ENCODE peak calls at places on chromosome 13, in nine cellular contexts. G is GM04504; Q is bronchial epithelial cell; T is NCI-H446 treated with DMSO at 0.1 percent for 48 hours; N is stimulated activated CD4-positive, alpha-beta T cell treated with anti-CD3 and anti-CD28 coated beads, Interleukin-1b, Interleukin-23, amount 100 ng/mL, for 1 hour; O is ovary; B is fibroblast of lung; S is substantia nigra; E is NCI-H187 treated with DMSO at 0.1 percent for 48 hours. I is an unnamed sample.

GRCh38 chr13:90070837-90071525 is 1276.5 kb upstream of the MIR17HG start:
- DNase-seq in G (no peak), Q (no peak), T (no peak), N (no peak), O (no peak), B (no peak), S (no peak), E (no peak), I (no peak)

GRCh38 chr13:102769679-102770078 is 3.9 kb downstream of the TEX30 start:
- DNase-seq in G (no peak), Q (peak), T (no peak), N (no peak), O (no peak), B (no peak), S (no peak), E (no peak), I (no peak)

GRCh38 chr13:54210397-54211050 is 1181.9 kb downstream of the OLFM4 start:
- DNase-seq in G (no peak), Q (peak), T (no peak), N (no peak), O (no peak), B (no peak), S (no peak), E (no peak), I (no peak)

GRCh38 chr13:42895781-42896180 is 96.3 kb downstream of the EPSTI1 start:
- DNase-seq in G (no peak), Q (no peak), T (no peak), N (no peak), O (no peak), B (no peak), S (no peak), E (no peak), I (no peak)

GRCh38 chr13:30796132-30796832 is 60.9 kb downstream of the ALOX5AP start:
- DNase-seq in G (no peak), Q (peak), T (no peak), N (no peak), O (no peak), B (peak), S (no peak), E (no peak), I (peak)

GRCh38 chr13:51635137-51635878 is 51.0 kb downstream of the WDFY2 start:
- DNase-seq in G (no peak), Q (no peak), T (no peak), N (no peak), O (no peak), B (no peak), S (no peak), E (no peak), I (no peak)

GRCh38 chr13:43286769-43287168 is 263.4 kb downstream of the DNAJC15 start:
- DNase-seq in G (no peak), Q (no peak), T (no peak), N (no peak), O (no peak), B (no peak), S (no peak), E (no peak), I (no peak)

GRCh38 chr13:109274188-109274821 is 512.1 kb downstream of the IRS2 start:
- DNase-seq in G (peak), Q (peak), T (no peak), N (no peak), O (no peak), B (peak), S (no peak), E (no peak), I (peak)

GRCh38 chr13:71412231-71412630 is 454.8 kb downstream of the DACH1 start:
- DNase-seq in G (no peak), Q (no peak), T (no peak), N (no peak), O (no peak), B (peak), S (no peak), E (no peak), I (no peak)

GRCh38 chr13:37068962-37069361 is 9.5 kb upstream of the SUPT20H start:
- DNase-seq in G (no peak), Q (no peak), T (no peak), N (no peak), O (no peak), B (peak), S (no peak), E (no peak), I (no peak)

GRCh38 chr13:39474600-39474999 is 128.4 kb downstream of the LHFPL6 start:
- DNase-seq in G (no peak), Q (no peak), T (no peak), N (no peak), O (no peak), B (no peak), S (no peak), E (no peak), I (no peak)

GRCh38 chr13:42781362-42781761 is at the start of gene FAM216B:
- DNase-seq in G (no peak), Q (no peak), T (no peak), N (no peak), O (no peak), B (no peak), S (no peak), E (no peak), I (no peak)

GRCh38 chr13:51935326-51936171 is 73.8 kb downstream of the CCDC70 start:
- DNase-seq in G (no peak), Q (peak), T (no peak), N (no peak), O (no peak), B (peak), S (no peak), E (no peak), I (peak)

GRCh38 chr13:82147526-82147925 is 1734.7 kb downstream of the SLITRK1 start:
- DNase-seq in G (no peak), Q (peak), T (no peak), N (no peak), O (no peak), B (no peak), S (no peak), E (no peak), I (no peak)

GRCh38 chr13:74306496-74306895 is 172.3 kb upstream of the KLF12 start:
- DNase-seq in G (no peak), Q (no peak), T (no peak), N (no peak), O (no peak), B (peak), S (no peak), E (no peak), I (no peak)

I was measured in testis.